ENCODE peak calls at places on chromosomes 13 and 19, in six cellular contexts. M is lung, S is aorta, O is trophoblast cell, F is body of pancreas, L is BJ. B is an unnamed sample. For H3K36me3, the result is how much of the 10 kb centered on the place peaks cover.

GRCh38 chr13:27120811-27121210 is 50.8 kb downstream of the USP12 start:
- DNase-seq in M (no peak), S (no peak), O (no peak), F (no peak), L (no peak), B (no peak)

GRCh38 chr13:20127263-20127562 is 33.6 kb downstream of the GJA3 start:
- DNase-seq in M (no peak), S (no peak), O (no peak), F (no peak), L (no peak), B (no peak)

GRCh38 chr19:3289971-3290569 is 65.6 kb downstream of the CELF5 start:
- DNase-seq in M (no peak), S (no peak), O (no peak), F (no peak), L (no peak), B (no peak)

GRCh38 chr13:113562866-113563265 is 21.7 kb upstream of the TFDP1 start:
- DNase-seq in M (peak), S (no peak), O (no peak), F (no peak), L (no peak), B (peak)

GRCh38 chr19:51089786-51090185 is 7.1 kb upstream of the KLK14 start:
- DNase-seq in M (peak), S (no peak), O (no peak), F (no peak), L (no peak), B (no peak)

GRCh38 chr19:3433313-3433712 is 47.0 kb downstream of the SMIM24 start:
- DNase-seq in M (no peak), S (no peak), O (no peak), F (no peak), L (no peak), B (no peak)

GRCh38 chr13:105925496-105925895 is 610.0 kb downstream of the EFNB2 start:
- DNase-seq in M (no peak), S (no peak), O (no peak), F (no peak), L (no peak), B (no peak)

GRCh38 chr13:33272531-33273124 is 12.9 kb downstream of the STARD13 start:
- DNase-seq in M (no peak), S (no peak), O (no peak), F (peak), L (no peak), B (peak)

GRCh38 chr13:75798353-75799245 is 162.5 kb downstream of the LMO7 start:
- DNase-seq in M (no peak), S (no peak), O (no peak), F (no peak), L (no peak), B (peak)

GRCh38 chr13:65913173-65913572 is 1317.0 kb downstream of the PCDH9 start:
- DNase-seq in M (no peak), S (no peak), O (no peak), F (no peak), L (peak), B (no peak)

GRCh38 chr13:94323746-94324408 is 155.6 kb downstream of the DCT start:
- DNase-seq in M (no peak), S (no peak), O (no peak), F (no peak), L (no peak), B (no peak)

GRCh38 chr13:79870766-79871165 is 389.8 kb downstream of the NDFIP2 start:
- DNase-seq in M (no peak), S (no peak), O (no peak), F (no peak), L (no peak), B (no peak)

GRCh38 chr13:110163020-110163658 is 143.8 kb downstream of the COL4A1 start:
- DNase-seq in M (no peak), S (no peak), O (peak), F (no peak), L (no peak), B (no peak)

GRCh38 chr19:15379996-15380647 is 535 bp upstream of the AKAP8 start:
- DNase-seq in M (peak), S (no peak), O (peak), F (peak), L (no peak), B (peak)

GRCh38 chr19:21101511-21102242 is 19.7 kb downstream of the ZNF714 start:
- DNase-seq in M (no peak), S (no peak), O (peak), F (no peak), L (no peak), B (no peak)

GRCh38 chr19:29098863-29099481 is 114.0 kb downstream of the UQCRFS1 start:
- DNase-seq in M (peak), S (peak), O (peak), F (peak), L (peak), B (peak)

GRCh38 chr13:78659450-78660110 is 625 bp upstream of the OBI1 start:
- DNase-seq in M (no peak), S (no peak), O (no peak), F (no peak), L (no peak), B (no peak)

GRCh38 chr13:44219808-44220544 is 153.6 kb upstream of the SERP2 start:
- DNase-seq in M (no peak), S (no peak), O (no peak), F (no peak), L (no peak), B (no peak)

GRCh38 chr13:108964601-108965000 is 335.2 kb downstream of the MYO16 start:
- DNase-seq in M (no peak), S (no peak), O (no peak), F (no peak), L (no peak), B (no peak)

GRCh38 chr19:10858204-10858828 is 10.1 kb downstream of the C19orf38 start:
- DNase-seq in M (no peak), S (no peak), O (no peak), F (no peak), L (no peak), B (no peak)

GRCh38 chr13:27967203-27967735 is 1.8 kb downstream of the CDX2 start:
- DNase-seq in M (no peak), S (no peak), O (no peak), F (no peak), L (no peak), B (peak)

GRCh38 chr19:9865732-9866627 is 30.9 kb downstream of the PIN1 start:
- DNase-seq in M (no peak), S (no peak), O (no peak), F (no peak), L (no peak), B (no peak)

GRCh38 chr19:29858000-29858596 is 46.3 kb downstream of the CCNE1 start:
- DNase-seq in M (peak), S (no peak), O (no peak), F (peak), L (no peak), B (peak)

DNA sequence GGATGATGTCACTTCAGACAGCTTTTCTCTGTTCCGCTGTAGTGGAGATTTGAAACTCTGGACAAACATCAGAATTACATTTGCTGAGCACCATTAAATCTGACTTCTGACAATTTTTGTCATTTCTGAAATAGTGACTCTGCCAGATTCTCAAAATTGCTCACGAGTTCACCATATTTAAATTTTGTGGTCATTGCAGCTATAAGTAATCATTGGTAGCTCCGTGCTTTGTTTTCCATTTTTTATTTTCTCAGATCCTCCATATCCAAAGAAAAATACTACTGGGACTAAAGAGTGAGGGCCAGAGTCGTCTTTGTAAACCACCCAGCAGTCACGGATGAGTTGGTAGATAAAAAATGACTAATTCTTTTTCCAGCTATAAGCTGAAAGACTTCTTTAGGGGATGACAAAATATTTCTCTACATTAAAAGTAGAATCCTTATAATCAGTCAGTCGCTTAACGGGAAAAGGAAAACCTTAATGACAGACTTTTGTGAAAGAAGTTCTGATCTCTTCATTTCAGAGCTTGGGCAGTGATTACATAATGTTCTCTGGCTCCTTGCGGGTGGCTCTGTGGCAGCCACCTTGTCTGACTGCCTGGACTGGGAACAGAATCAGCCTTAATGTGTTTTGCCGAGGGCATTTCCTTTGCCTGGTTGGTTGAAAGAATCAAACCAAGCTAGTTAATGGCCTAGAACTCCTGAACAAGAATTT is 2.3 kb downstream of the ITM2B start:
- DNase-seq in M (no peak), S (no peak), O (peak), F (peak), L (no peak), B (no peak)
- H3K4me3 ChIP-seq in M (peak), S (peak), O (no peak), F (no peak), L (peak), B (peak)

GRCh38 chr19:41859618-41860418 is at the start of gene RPS19:
- DNase-seq in M (peak), S (peak), O (peak), F (peak), L (peak), B (peak)

GRCh38 chr19:41861846-41862245 is 1.8 kb downstream of the RPS19 start:
- DNase-seq in M (no peak), S (no peak), O (no peak), F (no peak), L (no peak), B (no peak)

GRCh38 chr19:41861098-41861768 is 1.2 kb downstream of the RPS19 start:
- DNase-seq in M (no peak), S (no peak), O (no peak), F (no peak), L (no peak), B (no peak)

GRCh38 chr19:41859213-41859617 is 840 bp upstream of the RPS19 start:
- DNase-seq in M (no peak), S (no peak), O (no peak), F (no peak), L (no peak), B (no peak)

GRCh38 chr19:41860419-41861097 is 503 bp downstream of the RPS19 start:
- DNase-seq in M (peak), S (no peak), O (no peak), F (no peak), L (no peak), B (no peak)
- H3K36me3 ChIP-seq in M (under half), S (under half), O (under half), F (under half), L (under half), B (under half)

GRCh38 chr19:18160792-18161690 is 8.1 kb downstream of the PIK3R2 start:
- DNase-seq in M (peak), S (peak), O (peak), F (peak), L (no peak), B (peak)
- H3K4me3 ChIP-seq in M (peak), S (no peak), O (no peak), F (no peak), L (peak), B (peak)

GRCh38 chr19:52212572-52213255 is 22.9 kb downstream of the PPP2R1A start:
- DNase-seq in M (no peak), S (no peak), O (no peak), F (no peak), L (no peak), B (no peak)

GRCh38 chr19:52216401-52216800 is 26.5 kb downstream of the PPP2R1A start:
- DNase-seq in M (no peak), S (no peak), O (no peak), F (no peak), L (no peak), B (no peak)

GRCh38 chr19:52211203-52211602 is 21.4 kb downstream of the PPP2R1A start:
- DNase-seq in M (no peak), S (no peak), O (no peak), F (no peak), L (no peak), B (no peak)

GRCh38 chr19:52214241-52214640 is 24.4 kb downstream of the PPP2R1A start:
- DNase-seq in M (no peak), S (no peak), O (peak), F (no peak), L (no peak), B (no peak)

GRCh38 chr19:52211926-52212571 is 22.2 kb downstream of the PPP2R1A start:
- DNase-seq in M (no peak), S (no peak), O (peak), F (no peak), L (no peak), B (no peak)
- H3K36me3 ChIP-seq in M (half or more), S (under half), O (half or more), F (under half), L (half or more), B (under half)

GRCh38 chr19:32349724-32350475 is 4.5 kb downstream of the ZNF507 start:
- DNase-seq in M (no peak), S (no peak), O (no peak), F (no peak), L (no peak), B (no peak)
- H3K4me3 ChIP-seq in M (no peak), S (no peak), O (no peak), F (no peak), L (no peak), B (no peak)

DNA sequence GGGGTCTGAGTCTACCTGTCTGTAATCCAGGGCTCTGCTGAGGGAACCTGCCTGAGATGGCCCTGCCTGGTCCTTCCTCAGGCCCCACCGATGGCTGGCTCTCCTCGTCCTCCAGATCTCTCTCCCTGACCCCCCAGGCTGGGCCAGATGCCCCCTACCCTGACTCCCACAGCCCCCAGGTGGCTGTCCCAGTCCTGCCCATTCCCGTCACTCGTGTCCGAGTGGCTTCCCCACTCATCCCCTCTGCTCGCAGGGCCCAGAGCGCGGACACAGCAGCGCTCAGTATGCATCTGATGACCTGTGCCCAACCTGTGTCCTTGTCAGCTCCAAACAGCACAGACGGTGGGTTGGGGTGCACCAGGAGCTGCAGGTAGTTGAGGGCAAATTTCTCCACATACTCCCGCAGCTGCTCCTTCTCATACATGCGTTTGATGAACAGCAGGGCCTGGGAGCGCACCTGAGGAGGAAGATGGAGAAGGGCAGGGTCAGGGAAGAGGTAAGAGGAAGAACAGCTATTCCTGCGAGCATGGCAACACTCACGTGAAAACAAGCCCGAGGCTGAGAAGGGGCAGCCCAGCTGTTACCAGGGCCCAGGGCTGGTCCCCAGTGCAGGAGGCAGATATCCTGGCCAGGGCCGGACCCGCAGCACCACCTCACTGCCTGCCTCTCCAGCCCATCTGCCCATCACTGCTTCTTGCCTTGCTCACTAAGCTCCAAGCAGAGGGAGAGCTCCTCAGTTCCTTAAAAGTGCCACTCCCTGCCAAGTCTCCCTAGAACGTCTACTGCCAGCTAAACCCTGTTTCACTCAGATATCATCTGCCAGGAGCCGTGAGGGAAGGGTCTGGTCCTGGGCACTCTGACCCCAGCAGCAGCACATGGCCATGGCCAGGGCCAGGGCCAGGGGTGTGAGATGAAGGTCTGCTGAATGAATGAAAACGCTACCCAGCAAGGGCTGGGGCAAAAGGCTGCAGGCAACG is 11.1 kb upstream of the RSPH6A start:
- DNase-seq in M (no peak), S (no peak), O (no peak), F (no peak), L (no peak), B (no peak)
- H3K36me3 ChIP-seq in M (half or more), S (under half), O (half or more), F (under half), L (half or more), B (under half)

DNA sequence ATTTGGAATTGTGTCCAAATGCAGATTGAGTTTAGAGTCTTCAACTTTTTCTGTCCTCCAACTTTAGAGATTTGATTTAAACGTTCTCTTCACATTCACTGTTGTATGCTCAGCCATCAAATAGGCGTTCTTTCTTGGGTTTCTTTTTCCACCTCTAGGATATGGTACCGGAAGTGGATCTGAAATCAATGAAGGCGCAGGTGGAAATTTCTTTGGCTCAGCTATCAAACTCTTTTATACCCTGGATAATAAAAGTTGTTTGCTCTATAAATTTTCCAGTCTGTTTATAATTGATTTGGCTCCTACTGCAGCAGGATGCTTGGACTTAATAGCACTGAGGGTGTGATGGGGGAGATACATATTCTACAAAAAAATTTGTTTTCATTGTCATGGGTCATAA is 1.6 kb downstream of the COG3 start:
- DNase-seq in M (no peak), S (no peak), O (no peak), F (no peak), L (no peak), B (no peak)
- H3K4me3 ChIP-seq in M (no peak), S (no peak), O (no peak), F (no peak), L (no peak), B (peak)

DNA sequence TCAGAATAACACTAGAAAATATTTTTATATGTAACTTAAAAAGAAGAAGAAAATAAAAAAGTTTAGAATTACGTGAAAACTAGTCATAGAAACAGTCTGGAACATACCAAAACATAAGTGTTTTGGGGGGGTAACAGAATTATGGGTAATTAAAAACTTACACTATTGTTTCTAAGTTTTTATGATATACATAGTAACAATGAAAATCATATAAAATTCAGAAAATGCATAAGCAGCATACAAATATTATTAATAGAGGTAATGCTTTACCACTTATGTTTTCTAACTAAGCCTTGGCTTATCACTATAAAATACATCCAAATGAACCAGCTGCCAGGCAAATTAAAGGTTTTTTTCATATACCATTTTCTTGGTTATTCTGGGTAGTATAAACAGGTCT is 14.9 kb downstream of the ESD start:
- DNase-seq in M (no peak), S (no peak), O (no peak), F (no peak), L (no peak), B (no peak)
- H3K36me3 ChIP-seq in M (under half), S (under half), O (under half), F (under half), L (under half), B (under half)

GRCh38 chr19:48481846-48482639 is 12.9 kb downstream of the CYTH2 start:
- DNase-seq in M (no peak), S (no peak), O (no peak), F (no peak), L (no peak), B (no peak)

GRCh38 chr19:48480151-48480475 is 10.9 kb downstream of the CYTH2 start:
- DNase-seq in M (no peak), S (peak), O (no peak), F (peak), L (no peak), B (peak)

GRCh38 chr19:48479686-48480085 is 10.5 kb downstream of the CYTH2 start:
- DNase-seq in M (no peak), S (no peak), O (no peak), F (no peak), L (no peak), B (no peak)

GRCh38 chr19:48480476-48481190 is 11.5 kb downstream of the CYTH2 start:
- DNase-seq in M (no peak), S (no peak), O (no peak), F (peak), L (no peak), B (peak)

DNA sequence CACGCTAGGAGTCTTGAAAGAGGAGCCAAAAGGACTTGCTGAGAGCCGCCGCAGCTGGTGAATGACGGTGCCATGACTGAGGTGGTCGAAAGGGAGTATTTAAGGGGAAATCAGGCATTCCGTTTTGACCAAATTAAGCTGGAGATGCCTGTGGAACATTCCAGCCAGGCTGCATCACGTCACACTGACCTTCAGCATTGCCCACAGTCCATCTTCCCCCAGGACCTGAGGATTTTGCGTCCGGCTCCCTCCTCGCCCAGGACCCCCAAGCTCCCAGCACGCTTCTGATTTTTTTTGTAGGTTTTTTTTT is 12.0 kb downstream of the CYTH2 start:
- DNase-seq in M (no peak), S (no peak), O (no peak), F (no peak), L (no peak), B (no peak)
- H3K4me3 ChIP-seq in M (no peak), S (no peak), O (no peak), F (peak), L (peak), B (peak)